ENCODE peak calls at places on chromosomes 7 and 10, in four cellular contexts. Z is CD4-positive, alpha-beta T cell; U is uterus; C is heart right ventricle. J is an unnamed sample.

GRCh38 chr7:767941-768729 is 41.1 kb upstream of the PRKAR1B start:
- DNase-seq in Z (no peak), U (peak; percentile 84), C (no peak), J (peak; percentile 12)

GRCh38 chr7:134154581-134155130 is 27.5 kb downstream of the LRGUK start:
- DNase-seq in Z (no peak), U (no peak), C (no peak), J (no peak)

GRCh38 chr7:139602143-139602722 is 78.7 kb downstream of the CLEC2L start:
- DNase-seq in Z (no peak), U (no peak), C (no peak), J (no peak)

GRCh38 chr10:79222186-79222585 is 125.1 kb upstream of the PPIF start:
- DNase-seq in Z (no peak), U (no peak), C (no peak), J (no peak)

GRCh38 chr10:6050801-6051445 is 11.2 kb downstream of the IL2RA start:
- DNase-seq in Z (peak; percentile 72), U (peak; percentile 85), C (peak; percentile 69), J (no peak)

GRCh38 chr10:76723781-76724336 is 913.7 kb downstream of the KCNMA1 start:
- DNase-seq in Z (no peak), U (no peak), C (no peak), J (no peak)

GRCh38 chr10:73053275-73053674 is 43.4 kb downstream of the P4HA1 start:
- DNase-seq in Z (no peak), U (no peak), C (no peak), J (no peak)

GRCh38 chr7:150910996-150911422 is 58.7 kb downstream of the AOC1 start:
- DNase-seq in Z (no peak), U (no peak), C (no peak), J (no peak)

GRCh38 chr7:24284699-24285506 is 913 bp downstream of the NPY start:
- DNase-seq in Z (no peak), U (no peak), C (no peak), J (no peak)

GRCh38 chr10:71736570-71737355 is 17.2 kb upstream of the C10orf105 start:
- DNase-seq in Z (no peak), U (no peak), C (no peak), J (no peak)

GRCh38 chr7:70728873-70729552 is 402.9 kb upstream of the GALNT17 start:
- DNase-seq in Z (no peak), U (no peak), C (no peak), J (no peak)

GRCh38 chr10:44306147-44306710 is 78.7 kb downstream of the CXCL12 start:
- DNase-seq in Z (no peak), U (no peak), C (no peak), J (no peak)

GRCh38 chr7:14836571-14837189 is 65.9 kb downstream of the DGKB start:
- DNase-seq in Z (no peak), U (peak; percentile 23), C (peak; percentile 38), J (no peak)

GRCh38 chr10:5434017-5434753 is 21.8 kb downstream of the NET1 start:
- DNase-seq in Z (no peak), U (no peak), C (no peak), J (no peak)

GRCh38 chr7:291302-292092 is 1.5 kb downstream of the FOXL3 start:
- DNase-seq in Z (no peak), U (no peak), C (no peak), J (no peak)

GRCh38 chr7:85821926-85822325 is 635.1 kb upstream of the SEMA3D start:
- DNase-seq in Z (no peak), U (no peak), C (no peak), J (no peak)

DNA sequence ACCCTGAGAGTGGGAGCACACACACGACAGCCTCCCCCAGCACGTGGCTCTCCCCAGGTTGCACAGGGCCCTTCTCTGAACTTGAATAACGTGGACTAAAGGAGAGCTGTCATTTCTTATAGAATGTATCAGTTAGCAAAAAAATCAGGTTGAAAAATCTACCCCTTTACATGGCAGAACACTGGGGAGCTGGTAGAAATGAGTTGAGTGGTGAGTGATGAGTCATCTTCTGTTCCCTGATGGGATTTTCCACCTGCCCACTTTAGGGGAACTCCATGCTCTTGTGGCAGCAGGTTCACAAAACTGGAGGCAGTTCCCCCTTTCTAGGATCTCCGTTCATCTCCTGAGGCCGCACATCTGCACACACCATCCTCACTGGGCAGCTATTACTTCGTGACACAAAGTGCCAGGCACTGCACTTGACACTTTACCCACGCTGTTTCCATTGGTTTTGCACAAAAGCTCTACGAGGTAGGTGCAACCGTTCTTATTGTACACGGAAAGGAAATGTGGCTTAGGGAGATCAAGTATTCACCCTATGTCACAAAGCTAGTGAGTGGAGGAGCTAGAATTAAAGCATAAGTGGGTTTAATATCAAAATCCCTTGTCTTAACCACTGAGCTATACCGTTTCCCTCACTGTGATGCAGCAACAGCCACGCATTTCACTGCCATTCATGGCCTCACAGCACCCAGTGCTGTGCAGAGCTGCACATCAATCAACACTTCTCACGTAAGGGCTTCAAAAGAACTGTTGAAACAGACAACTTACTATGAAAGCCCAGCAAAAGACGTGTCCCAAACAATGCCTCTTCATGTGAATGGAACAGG is 80.2 kb downstream of the RNF216 start:
- DNase-seq in Z (no peak), U (no peak), C (no peak), J (no peak)
- H3K27ac ChIP-seq in Z (peak overlapping the region; percentile 60), U (peak overlapping the region; percentile 6), C (peak overlapping the region; percentile 91), J (peak overlapping the region; percentile 64)

GRCh38 chr10:43225004-43225786 is 41.7 kb downstream of the RASGEF1A start:
- DNase-seq in Z (no peak), U (no peak), C (no peak), J (no peak)
- H3K27ac ChIP-seq in Z (no peak overlapping the region), U (no peak overlapping the region), C (no peak overlapping the region), J (no peak overlapping the region)

GRCh38 chr7:132191418-132191817 is 384.9 kb downstream of the PLXNA4 start:
- DNase-seq in Z (no peak), U (no peak), C (peak; percentile 16), J (no peak)

GRCh38 chr7:132187869-132188789 is 388.1 kb downstream of the PLXNA4 start:
- DNase-seq in Z (no peak), U (no peak), C (no peak), J (no peak)

GRCh38 chr7:132189881-132190280 is 386.4 kb downstream of the PLXNA4 start:
- DNase-seq in Z (no peak), U (no peak), C (no peak), J (no peak)

GRCh38 chr7:132192809-132193208 is 383.5 kb downstream of the PLXNA4 start:
- DNase-seq in Z (no peak), U (no peak), C (no peak), J (no peak)

GRCh38 chr7:132190683-132191082 is 385.6 kb downstream of the PLXNA4 start:
- DNase-seq in Z (no peak), U (no peak), C (no peak), J (no peak)
- H3K27ac ChIP-seq in Z (no peak overlapping the region), U (no peak overlapping the region), C (no peak overlapping the region), J (no peak overlapping the region)

DNA sequence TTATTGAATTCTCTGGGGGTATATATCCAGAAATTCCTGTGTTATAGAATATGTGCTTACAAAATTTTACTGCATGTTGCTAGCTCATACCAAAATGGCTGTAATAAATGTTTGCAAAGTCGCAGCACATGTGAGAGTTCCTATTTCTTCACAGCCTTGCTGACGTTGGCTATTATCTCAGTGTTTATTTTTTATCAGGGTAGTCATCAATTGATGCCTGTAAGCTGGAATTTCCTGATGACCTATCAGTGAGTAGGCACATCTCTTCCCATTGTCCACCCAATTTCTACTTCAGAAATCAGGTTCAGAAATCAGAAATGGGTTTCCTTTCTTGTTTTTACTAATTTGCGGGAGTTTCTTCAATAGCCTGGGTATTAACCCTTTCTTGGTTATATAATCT is 268.1 kb upstream of the FZD8 start:
- DNase-seq in Z (no peak), U (no peak), C (no peak), J (no peak)
- H3K27ac ChIP-seq in Z (no peak overlapping the region), U (no peak overlapping the region), C (no peak overlapping the region), J (no peak overlapping the region)

GRCh38 chr10:490256-490655 is 199.2 kb downstream of the DIP2C start:
- DNase-seq in Z (no peak), U (peak; percentile 80), C (peak; percentile 60), J (no peak)

GRCh38 chr10:492896-493295 is 196.6 kb downstream of the DIP2C start:
- DNase-seq in Z (no peak), U (no peak), C (no peak), J (no peak)

GRCh38 chr10:493391-494148 is 195.9 kb downstream of the DIP2C start:
- DNase-seq in Z (no peak), U (no peak), C (no peak), J (no peak)

GRCh38 chr10:490891-491571 is 198.4 kb downstream of the DIP2C start:
- DNase-seq in Z (no peak), U (peak; percentile 15), C (peak; percentile 50), J (no peak)

DNA sequence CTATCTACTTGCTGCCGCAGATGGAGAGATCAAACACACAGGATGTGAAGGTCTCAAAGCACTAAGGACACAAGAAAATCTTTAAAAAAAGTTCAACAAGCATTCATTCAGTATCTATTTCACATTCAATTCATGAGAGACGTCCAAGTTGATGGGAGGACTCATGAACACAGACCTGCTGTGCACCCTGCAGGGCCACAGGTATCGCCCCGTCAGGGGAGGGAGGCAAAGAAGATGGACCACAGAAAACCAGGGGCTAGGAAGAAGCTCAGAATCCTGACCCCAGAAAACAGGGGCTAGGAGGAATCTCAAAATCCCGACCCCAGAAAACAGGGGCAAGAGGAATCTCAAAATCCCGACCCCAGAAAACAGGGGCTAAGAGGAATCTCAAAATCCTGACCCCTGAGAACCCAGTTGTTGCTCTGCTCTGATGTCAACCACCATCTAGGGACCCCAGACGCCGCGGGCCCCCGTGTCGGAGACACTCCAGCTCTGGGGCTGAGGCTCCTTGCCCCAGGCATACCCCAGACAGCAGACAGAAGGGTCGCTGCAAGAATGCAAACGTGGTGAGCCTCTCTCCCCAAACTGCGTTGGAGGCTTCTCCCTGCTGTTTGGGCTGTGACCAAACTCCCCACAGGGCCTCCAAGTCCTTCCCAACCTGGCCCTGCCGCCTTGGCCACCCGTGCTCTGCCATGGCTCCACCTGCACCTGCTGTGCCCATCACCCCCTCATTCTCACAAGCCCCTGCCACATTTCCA is 197.6 kb downstream of the DIP2C start:
- DNase-seq in Z (no peak), U (no peak), C (no peak), J (no peak)
- H3K27ac ChIP-seq in Z (no peak overlapping the region), U (peak overlapping the region; percentile 71), C (peak overlapping the region; percentile 58), J (peak overlapping the region; percentile 45)

DNA sequence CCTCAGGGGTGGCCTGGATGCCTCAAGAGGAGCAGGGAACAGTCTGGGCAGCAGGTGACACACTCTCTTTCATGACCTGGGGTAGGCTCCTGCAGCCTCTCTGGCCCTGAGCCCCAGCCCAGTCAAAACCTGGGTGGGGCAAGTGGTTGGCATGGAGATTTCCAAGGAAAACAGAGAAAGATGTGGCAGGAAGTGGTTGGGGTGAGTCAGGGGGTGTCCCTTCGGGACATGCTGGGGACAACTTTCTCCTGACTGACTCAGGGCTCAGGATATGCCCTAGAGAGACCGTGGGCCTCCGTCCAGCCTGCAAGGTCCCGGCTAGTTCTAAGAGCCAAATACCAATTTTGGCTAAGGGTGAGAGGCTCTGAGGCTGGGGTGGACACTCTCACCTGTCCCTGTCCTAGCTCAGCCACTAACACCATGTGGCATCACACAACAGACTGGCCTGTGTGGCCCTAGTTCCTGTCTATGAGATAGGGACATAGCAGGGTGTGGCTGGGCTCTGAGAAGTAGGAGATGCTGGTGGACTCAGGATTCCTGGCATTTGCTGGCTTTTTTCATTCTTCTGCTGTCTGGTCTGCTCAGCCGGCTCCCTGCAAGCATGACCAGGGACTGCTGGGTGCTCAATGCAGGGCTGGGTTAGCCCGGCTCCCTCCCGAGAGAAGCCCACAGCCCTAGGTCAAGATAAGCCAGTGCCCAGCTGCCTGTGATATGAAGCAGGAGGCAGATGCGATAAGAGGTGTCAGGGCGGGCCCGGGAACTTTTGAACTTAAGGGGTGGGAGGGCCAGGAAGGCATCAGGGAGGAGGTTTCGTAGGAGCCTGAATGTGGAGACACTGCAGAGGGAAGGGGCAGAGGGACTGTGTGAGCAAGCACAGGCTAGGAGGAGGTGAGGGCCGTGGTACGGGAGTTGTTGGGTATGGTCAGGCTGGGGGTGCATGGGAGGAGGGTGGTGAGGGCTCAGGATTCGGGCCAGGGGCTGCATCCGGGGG is 3.3 kb downstream of the AQP1 start:
- DNase-seq in Z (no peak), U (no peak), C (no peak), J (no peak)
- H3K27ac ChIP-seq in Z (no peak overlapping the region), U (peak overlapping the region; percentile 25), C (peak overlapping the region; percentile 89), J (no peak overlapping the region)

GRCh38 chr10:126686732-126687693 is 16.5 kb upstream of the C10orf90 start:
- DNase-seq in Z (no peak), U (no peak), C (no peak), J (no peak)
- H3K27ac ChIP-seq in Z (no peak overlapping the region), U (no peak overlapping the region), C (no peak overlapping the region), J (peak overlapping the region; percentile 42)

J was measured in caudate nucleus.